ENCODE peak calls at places on chromosomes 4 and X, in four cellular contexts. Y, K, C and P are unnamed samples.

GRCh38 chr4:113293673-113294072 is 244.2 kb downstream of the ANK2 start:
- ATAC-seq in Y (no peak), C (no peak), K (no peak), P (no peak)

GRCh38 chrX:2351999-2352995 is 148.5 kb downstream of the DHRSX start:
- ATAC-seq in Y (peak), C (no peak), K (peak), P (no peak)

GRCh38 chrX:109927663-109928273 is 75.1 kb upstream of the TMEM164 start:
- ATAC-seq in K (no peak), C (no peak), Y (no peak), P (no peak)

GRCh38 chrX:17500145-17500579 is 125.2 kb downstream of the NHS start:
- ATAC-seq in Y (peak), C (no peak), K (peak), P (no peak)

GRCh38 chr4:123659759-123660158 is 263.2 kb downstream of the SPRY1 start:
- ATAC-seq in C (no peak), Y (peak), K (peak), P (no peak)

GRCh38 chrX:132958086-132958703 is at the start of gene HS6ST2:
- ATAC-seq in K (no peak), Y (peak), C (no peak), P (peak)

GRCh38 chrX:30881797-30882196 is 7.3 kb downstream of the TAB3 start:
- ATAC-seq in Y (no peak), C (no peak), K (no peak), P (no peak)

GRCh38 chrX:114028907-114029662 is 554.8 kb upstream of the HTR2C start:
- ATAC-seq in C (no peak), K (no peak), Y (no peak), P (no peak)

GRCh38 chr4:122666527-122667245 is 45.8 kb upstream of the IL21 start:
- ATAC-seq in C (peak), Y (peak), K (peak), P (peak)

GRCh38 chr4:165537028-165537648 is 158.3 kb downstream of the CPE start:
- ATAC-seq in Y (no peak), K (peak), C (no peak), P (peak)

GRCh38 chrX:63686878-63687714 is 97.9 kb downstream of the ARHGEF9 start:
- ATAC-seq in Y (peak), K (peak), C (no peak), P (peak)

GRCh38 chrX:56268888-56269287 is 36.7 kb downstream of the KLF8 start:
- ATAC-seq in K (no peak), Y (no peak), C (no peak), P (no peak)

GRCh38 chr4:2040391-2041233 is 18.5 kb upstream of the NAT8L start:
- ATAC-seq in K (no peak), C (no peak), Y (no peak), P (no peak)

GRCh38 chr4:27181672-27182071 is 321.0 kb downstream of the STIM2 start:
- ATAC-seq in Y (no peak), K (no peak), C (no peak), P (no peak)